ENCODE peak calls at places on chromosomes 3 and 15, in four cellular contexts. G, V, Y and S are unnamed samples.

GRCh38 chr15:92797168-92798052 is 102.7 kb upstream of the CHD2 start:
- DNase-seq in V (no peak), G (peak; percentile 50), Y (peak; percentile 84), S (peak; percentile 88)

GRCh38 chr3:42033741-42034140 is 57.4 kb upstream of the TRAK1 start:
- DNase-seq in G (peak; percentile 57), Y (peak; percentile 79), V (no peak), S (no peak)

GRCh38 chr15:78951841-78952238 is 7.0 kb upstream of the CTSH start:
- DNase-seq in V (no peak), Y (no peak), G (peak; percentile 46), S (peak; percentile 28)

GRCh38 chr15:63819645-63820044 is 14.1 kb downstream of the HERC1 start:
- DNase-seq in Y (no peak), V (no peak), G (no peak), S (no peak)

GRCh38 chr3:152258448-152259302 is 10.1 kb upstream of the MBNL1 start:
- DNase-seq in G (peak; percentile 98), Y (peak; percentile 99), V (no peak), S (peak; percentile 98)

GRCh38 chr3:194618858-194619608 is 14.2 kb downstream of the TMEM44 start:
- DNase-seq in G (no peak), Y (no peak), V (no peak), S (no peak)

GRCh38 chr3:169759256-169759655 is 5.6 kb downstream of the TERC start:
- DNase-seq in Y (peak; percentile 52), G (peak; percentile 71), V (no peak), S (peak; percentile 63)

GRCh38 chr3:191330309-191330712 is at the start of gene UTS2B:
- DNase-seq in G (peak; percentile 88), Y (peak; percentile 76), V (no peak), S (peak; percentile 91)

GRCh38 chr3:151169262-151169661 is 33.8 kb downstream of the GPR171 start:
- DNase-seq in G (no peak), V (no peak), Y (no peak), S (no peak)

GRCh38 chr3:80233576-80233975 is 465.8 kb upstream of the ROBO1 start:
- DNase-seq in G (peak; percentile 7), Y (peak; percentile 47), V (no peak), S (no peak)

DNA sequence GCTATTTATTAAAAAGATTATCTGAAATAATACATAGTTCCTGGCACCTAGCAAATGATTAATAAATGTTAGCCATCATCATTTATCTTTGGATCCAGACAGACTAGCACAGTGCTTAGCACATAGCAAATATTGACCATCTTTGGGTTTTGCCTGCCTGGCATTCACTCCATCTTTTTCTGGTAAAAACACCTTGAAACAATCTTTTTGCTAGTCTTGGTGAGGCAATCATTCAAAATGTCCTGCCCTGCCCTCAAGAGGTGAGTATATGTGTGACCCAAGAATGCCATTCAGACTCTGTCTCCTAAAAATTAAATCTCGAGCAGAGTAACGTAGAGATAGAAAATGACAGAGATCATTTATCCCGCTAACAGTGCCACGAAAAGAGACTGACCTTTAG is 78.3 kb upstream of the ZNF280D start:
- DNase-seq in V (no peak), Y (no peak), G (no peak), S (no peak)
- TF ChIP-seq CTCF in V (no peak), Y (no peak), G (no peak), S (no peak)

DNA sequence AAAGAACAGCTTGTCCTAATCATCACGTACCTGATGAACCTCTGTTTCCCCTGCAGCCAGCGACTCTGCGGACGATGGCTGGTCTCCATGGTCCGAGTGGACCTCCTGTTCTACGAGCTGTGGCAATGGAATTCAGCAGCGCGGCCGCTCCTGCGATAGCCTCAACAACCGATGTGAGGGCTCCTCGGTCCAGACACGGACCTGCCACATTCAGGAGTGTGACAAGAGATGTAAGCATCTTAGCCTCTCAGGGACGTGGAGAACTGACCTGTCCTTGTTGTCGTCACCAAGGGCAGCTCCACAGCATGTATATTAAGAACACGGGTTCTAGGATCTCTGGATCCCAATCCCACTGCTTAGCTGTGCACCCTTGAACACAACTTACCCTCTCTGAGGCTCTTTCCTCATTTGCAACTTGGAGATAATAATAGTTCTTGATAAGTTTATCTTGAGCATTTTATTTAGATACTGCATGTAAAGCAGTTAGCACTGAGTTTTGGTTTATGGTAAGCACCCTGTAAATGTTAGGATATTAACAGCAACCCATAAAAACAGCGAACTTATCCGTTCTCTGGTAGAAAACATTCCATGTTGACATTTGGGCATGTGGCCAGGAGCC is 6.5 kb downstream of the THBS1 start:
- DNase-seq in G (no peak), Y (peak; percentile 17), V (no peak), S (no peak)
- H3K4me3 ChIP-seq in G (peak overlapping the region; percentile 10), Y (no peak overlapping the region), V (no peak overlapping the region), S (no peak overlapping the region)

GRCh38 chr3:175192536-175192935 is 333.4 kb downstream of the NAALADL2 start:
- DNase-seq in G (peak; percentile 7), Y (peak; percentile 63), V (no peak), S (peak; percentile 38)

GRCh38 chr3:175198991-175199390 is 339.9 kb downstream of the NAALADL2 start:
- DNase-seq in Y (no peak), V (no peak), G (no peak), S (no peak)

GRCh38 chr3:175199961-175200360 is 340.8 kb downstream of the NAALADL2 start:
- DNase-seq in Y (no peak), V (no peak), G (peak; percentile 60), S (no peak)

DNA sequence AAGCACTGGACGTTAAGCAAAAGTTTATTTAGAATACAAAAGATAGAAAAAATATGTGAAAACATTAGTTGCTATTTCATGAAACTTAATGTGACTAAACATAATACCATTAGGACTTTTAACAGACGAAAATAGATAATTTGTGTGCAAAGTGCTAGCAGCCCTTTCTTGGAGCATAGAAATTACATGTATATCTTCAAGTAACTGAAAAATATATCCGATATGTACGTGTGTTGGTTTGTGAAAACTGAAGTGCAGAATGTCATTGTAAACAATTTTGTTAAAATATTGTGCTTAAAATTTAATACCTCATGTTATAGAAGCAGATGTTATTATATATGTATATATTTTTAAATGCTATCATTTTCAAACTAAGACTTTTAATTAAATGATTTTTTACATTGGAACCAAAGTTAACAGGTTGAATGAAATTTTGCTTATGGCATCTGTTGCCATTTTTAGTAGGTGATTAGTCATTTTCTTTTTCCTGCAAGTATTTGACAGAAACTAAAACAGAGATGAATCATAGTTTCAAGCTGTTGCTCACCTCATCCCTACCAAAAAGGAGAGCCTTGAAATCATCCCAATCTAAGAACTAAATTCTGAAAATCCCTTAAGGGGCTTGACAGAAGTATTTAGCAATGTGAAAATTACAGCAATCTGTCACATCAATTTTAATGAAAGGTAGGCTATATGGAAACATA is 334.8 kb downstream of the NAALADL2 start:
- DNase-seq in Y (peak; percentile 64), G (peak; percentile 63), V (no peak), S (peak; percentile 54)
- TF ChIP-seq CTCF in Y (no peak), G (no peak), V (no peak), S (no peak)

GRCh38 chr3:138348950-138349739 is 766 bp downstream of the MRAS start:
- DNase-seq in Y (peak; percentile 33), V (no peak), G (no peak), S (peak; percentile 36)

GRCh38 chr3:138344754-138345153 is 3.6 kb upstream of the MRAS start:
- DNase-seq in Y (no peak), V (no peak), G (no peak), S (no peak)

GRCh38 chr3:138348107-138348949 is at the start of gene MRAS:
- DNase-seq in Y (peak; percentile 77), V (peak; percentile 83), G (peak; percentile 73), S (peak; percentile 80)

GRCh38 chr3:138349926-138350665 is 1.7 kb downstream of the MRAS start:
- DNase-seq in Y (peak; percentile 45), V (no peak), G (no peak), S (peak; percentile 52)

GRCh38 chr3:138347084-138347483 is 1.3 kb upstream of the MRAS start:
- DNase-seq in Y (no peak), V (no peak), G (no peak), S (no peak)
- H3K4me3 ChIP-seq in Y (no peak overlapping the region), V (no peak overlapping the region), G (no peak overlapping the region), S (no peak overlapping the region)

GRCh38 chr3:65438612-65439011 is 600.1 kb downstream of the MAGI1 start:
- DNase-seq in V (no peak), G (no peak), Y (no peak), S (no peak)

GRCh38 chr3:65439641-65440040 is 599.1 kb downstream of the MAGI1 start:
- DNase-seq in G (peak; percentile 25), V (peak; percentile 61), Y (peak; percentile 61), S (peak; percentile 85)

GRCh38 chr3:65438096-65438495 is 600.6 kb downstream of the MAGI1 start:
- DNase-seq in V (no peak), Y (no peak), G (no peak), S (no peak)

GRCh38 chr3:65433480-65433879 is 605.2 kb downstream of the MAGI1 start:
- DNase-seq in Y (no peak), V (no peak), G (no peak), S (no peak)

GRCh38 chr3:65436580-65436979 is 602.1 kb downstream of the MAGI1 start:
- DNase-seq in G (no peak), V (no peak), Y (peak; percentile 10), S (peak; percentile 17)
- TF ChIP-seq CTCF in G (peak; percentile 22), V (peak; percentile 39), Y (peak; percentile 36), S (peak; percentile 54)

GRCh38 chr15:70473623-70474366 is 289.6 kb downstream of the UACA start:
- DNase-seq in G (peak; percentile 20), V (no peak), Y (no peak), S (peak; percentile 72)
- H3K4me3 ChIP-seq in G (peak overlapping the region; percentile 30), V (no peak overlapping the region), Y (no peak overlapping the region), S (no peak overlapping the region)